ENCODE peak calls at places on chromosomes 3 and 15, in seven cellular contexts. One of them, this sample, is unnamed.

GRCh38 chr3:62875103-62876002 is at the start of gene CADPS:
- DNase-seq in GM23338: peak; percentile 78
- DNase-seq in GM13977: no peak
- DNase-seq in left lung: no peak
- DNase-seq in tibial nerve: no peak
- DNase-seq in cardiac muscle cell: no peak
- DNase-seq in foreskin fibroblast: peak; percentile 55
- DNase-seq in this sample: no peak

GRCh38 chr3:74139648-74140047 is 474.8 kb downstream of the CNTN3 start:
- DNase-seq in GM23338: peak; percentile 48
- DNase-seq in tibial nerve: no peak
- DNase-seq in cardiac muscle cell: no peak
- DNase-seq in foreskin fibroblast: peak; percentile 25
- DNase-seq in GM13977: no peak
- DNase-seq in left lung: no peak
- DNase-seq in this sample: no peak

GRCh38 chr3:159844801-159845261 is 143.8 kb upstream of the IL12A start:
- DNase-seq in foreskin fibroblast: no peak
- DNase-seq in cardiac muscle cell: no peak
- DNase-seq in left lung: no peak
- DNase-seq in GM13977: no peak
- DNase-seq in GM23338: no peak
- DNase-seq in tibial nerve: no peak
- DNase-seq in this sample: no peak

GRCh38 chr3:53174346-53175250 is 13.6 kb downstream of the PRKCD start:
- DNase-seq in GM13977: peak; percentile 69
- DNase-seq in cardiac muscle cell: no peak
- DNase-seq in tibial nerve: no peak
- DNase-seq in GM23338: no peak
- DNase-seq in left lung: no peak
- DNase-seq in foreskin fibroblast: no peak
- DNase-seq in this sample: no peak

GRCh38 chr15:66834863-66835557 is 133.0 kb downstream of the SMAD6 start:
- DNase-seq in GM23338: peak; percentile 82
- DNase-seq in GM13977: no peak
- DNase-seq in left lung: peak; percentile 55
- DNase-seq in foreskin fibroblast: no peak
- DNase-seq in tibial nerve: no peak
- DNase-seq in cardiac muscle cell: no peak
- DNase-seq in this sample: no peak

GRCh38 chr3:15262021-15262420 is 56.0 kb downstream of the CAPN7 start:
- DNase-seq in GM23338: no peak
- DNase-seq in GM13977: no peak
- DNase-seq in tibial nerve: no peak
- DNase-seq in cardiac muscle cell: no peak
- DNase-seq in left lung: no peak
- DNase-seq in foreskin fibroblast: no peak
- DNase-seq in this sample: no peak

GRCh38 chr3:115931581-115931980 is 308.3 kb downstream of the GAP43 start:
- DNase-seq in cardiac muscle cell: no peak
- DNase-seq in GM13977: no peak
- DNase-seq in foreskin fibroblast: peak; percentile 13
- DNase-seq in tibial nerve: no peak
- DNase-seq in left lung: no peak
- DNase-seq in GM23338: no peak
- DNase-seq in this sample: no peak

GRCh38 chr15:51931638-51932037 is 39.9 kb downstream of the LEO1 start:
- DNase-seq in cardiac muscle cell: no peak
- DNase-seq in tibial nerve: no peak
- DNase-seq in GM13977: no peak
- DNase-seq in GM23338: no peak
- DNase-seq in left lung: no peak
- DNase-seq in foreskin fibroblast: peak; percentile 84
- DNase-seq in this sample: no peak

GRCh38 chr15:67124911-67125588 is 59.6 kb downstream of the SMAD3 start:
- DNase-seq in foreskin fibroblast: no peak
- DNase-seq in cardiac muscle cell: no peak
- DNase-seq in left lung: no peak
- DNase-seq in GM23338: no peak
- DNase-seq in GM13977: no peak
- DNase-seq in tibial nerve: no peak
- DNase-seq in this sample: no peak

GRCh38 chr3:13896473-13897154 is 16.7 kb upstream of the WNT7A start:
- DNase-seq in GM13977: peak; percentile 65
- DNase-seq in left lung: no peak
- DNase-seq in foreskin fibroblast: peak; percentile 72
- DNase-seq in GM23338: peak; percentile 92
- DNase-seq in tibial nerve: no peak
- DNase-seq in cardiac muscle cell: peak; percentile 78
- DNase-seq in this sample: no peak

GRCh38 chr3:47421741-47422649 is 41.2 kb downstream of the PTPN23 start:
- DNase-seq in GM23338: no peak
- DNase-seq in GM13977: peak; percentile 56
- DNase-seq in cardiac muscle cell: peak; percentile 25
- DNase-seq in tibial nerve: no peak
- DNase-seq in left lung: no peak
- DNase-seq in foreskin fibroblast: peak; percentile 59
- DNase-seq in this sample: no peak

GRCh38 chr3:186600896-186601295 is 12.0 kb upstream of the AHSG start:
- DNase-seq in cardiac muscle cell: no peak
- DNase-seq in GM23338: no peak
- DNase-seq in tibial nerve: no peak
- DNase-seq in left lung: no peak
- DNase-seq in GM13977: no peak
- DNase-seq in foreskin fibroblast: no peak
- DNase-seq in this sample: no peak

GRCh38 chr3:53255360-53255774 is 455 bp downstream of the TKT start:
- DNase-seq in cardiac muscle cell: peak; percentile 29
- DNase-seq in foreskin fibroblast: peak; percentile 51
- DNase-seq in GM13977: peak; percentile 71
- DNase-seq in GM23338: no peak
- DNase-seq in left lung: no peak
- DNase-seq in tibial nerve: no peak
- DNase-seq in this sample: no peak

GRCh38 chr15:43511012-43511885 is 6.2 kb upstream of the MAP1A start:
- DNase-seq in GM13977: no peak
- DNase-seq in tibial nerve: no peak
- DNase-seq in foreskin fibroblast: peak; percentile 66
- DNase-seq in left lung: no peak
- DNase-seq in GM23338: peak; percentile 70
- DNase-seq in cardiac muscle cell: no peak
- DNase-seq in this sample: no peak

GRCh38 chr3:59496250-59496649 is 446.4 kb upstream of the CFAP20DC start:
- DNase-seq in tibial nerve: no peak
- DNase-seq in GM23338: no peak
- DNase-seq in GM13977: no peak
- DNase-seq in foreskin fibroblast: no peak
- DNase-seq in cardiac muscle cell: no peak
- DNase-seq in left lung: no peak
- DNase-seq in this sample: no peak

GRCh38 chr15:44550734-44551133 is 13.8 kb downstream of the EIF3J start:
- DNase-seq in GM23338: no peak
- DNase-seq in foreskin fibroblast: no peak
- DNase-seq in cardiac muscle cell: no peak
- DNase-seq in GM13977: no peak
- DNase-seq in left lung: no peak
- DNase-seq in tibial nerve: no peak
- DNase-seq in this sample: no peak

GRCh38 chr15:44545934-44546802 is 9.2 kb downstream of the EIF3J start:
- DNase-seq in foreskin fibroblast: peak; percentile 69
- DNase-seq in GM23338: peak; percentile 52
- DNase-seq in GM13977: peak; percentile 53
- DNase-seq in left lung: no peak
- DNase-seq in cardiac muscle cell: no peak
- DNase-seq in tibial nerve: no peak
- DNase-seq in this sample: no peak

GRCh38 chr15:44554934-44555723 is 18.2 kb downstream of the EIF3J start:
- DNase-seq in GM13977: no peak
- DNase-seq in cardiac muscle cell: no peak
- DNase-seq in left lung: no peak
- DNase-seq in foreskin fibroblast: no peak
- DNase-seq in tibial nerve: no peak
- DNase-seq in GM23338: no peak
- DNase-seq in this sample: no peak

GRCh38 chr15:44550256-44550655 is 13.3 kb downstream of the EIF3J start:
- DNase-seq in tibial nerve: no peak
- DNase-seq in cardiac muscle cell: peak; percentile 58
- DNase-seq in GM13977: no peak
- DNase-seq in left lung: no peak
- DNase-seq in foreskin fibroblast: peak; percentile 44
- DNase-seq in GM23338: no peak
- DNase-seq in this sample: no peak
- TF ChIP-seq CTCF in tibial nerve: peak; percentile 14
- TF ChIP-seq CTCF in cardiac muscle cell: peak; percentile 42
- TF ChIP-seq CTCF in GM13977: no peak
- TF ChIP-seq CTCF in left lung: peak; percentile 9
- TF ChIP-seq CTCF in foreskin fibroblast: peak; percentile 24
- TF ChIP-seq CTCF in GM23338: peak; percentile 57
- TF ChIP-seq CTCF in this sample: peak; percentile 33

GRCh38 chr3:114214542-114215341 is 22.6 kb downstream of the ZNF80 start:
- DNase-seq in GM23338: peak; percentile 70
- DNase-seq in tibial nerve: no peak
- DNase-seq in cardiac muscle cell: no peak
- DNase-seq in left lung: no peak
- DNase-seq in GM13977: peak; percentile 13
- DNase-seq in foreskin fibroblast: no peak
- DNase-seq in this sample: no peak

GRCh38 chr3:114212646-114213045 is 24.7 kb downstream of the ZNF80 start:
- DNase-seq in GM23338: no peak
- DNase-seq in GM13977: no peak
- DNase-seq in foreskin fibroblast: peak; percentile 17
- DNase-seq in tibial nerve: no peak
- DNase-seq in cardiac muscle cell: no peak
- DNase-seq in left lung: no peak
- DNase-seq in this sample: no peak

GRCh38 chr3:114213262-114213668 is 24.1 kb downstream of the ZNF80 start:
- DNase-seq in GM23338: no peak
- DNase-seq in tibial nerve: no peak
- DNase-seq in GM13977: no peak
- DNase-seq in left lung: no peak
- DNase-seq in foreskin fibroblast: peak; percentile 86
- DNase-seq in cardiac muscle cell: peak; percentile 48
- DNase-seq in this sample: no peak

GRCh38 chr3:114216186-114216970 is 21.0 kb downstream of the ZNF80 start:
- DNase-seq in left lung: no peak
- DNase-seq in foreskin fibroblast: peak; percentile 84
- DNase-seq in tibial nerve: no peak
- DNase-seq in cardiac muscle cell: peak; percentile 31
- DNase-seq in GM13977: no peak
- DNase-seq in GM23338: no peak
- DNase-seq in this sample: no peak

DNA sequence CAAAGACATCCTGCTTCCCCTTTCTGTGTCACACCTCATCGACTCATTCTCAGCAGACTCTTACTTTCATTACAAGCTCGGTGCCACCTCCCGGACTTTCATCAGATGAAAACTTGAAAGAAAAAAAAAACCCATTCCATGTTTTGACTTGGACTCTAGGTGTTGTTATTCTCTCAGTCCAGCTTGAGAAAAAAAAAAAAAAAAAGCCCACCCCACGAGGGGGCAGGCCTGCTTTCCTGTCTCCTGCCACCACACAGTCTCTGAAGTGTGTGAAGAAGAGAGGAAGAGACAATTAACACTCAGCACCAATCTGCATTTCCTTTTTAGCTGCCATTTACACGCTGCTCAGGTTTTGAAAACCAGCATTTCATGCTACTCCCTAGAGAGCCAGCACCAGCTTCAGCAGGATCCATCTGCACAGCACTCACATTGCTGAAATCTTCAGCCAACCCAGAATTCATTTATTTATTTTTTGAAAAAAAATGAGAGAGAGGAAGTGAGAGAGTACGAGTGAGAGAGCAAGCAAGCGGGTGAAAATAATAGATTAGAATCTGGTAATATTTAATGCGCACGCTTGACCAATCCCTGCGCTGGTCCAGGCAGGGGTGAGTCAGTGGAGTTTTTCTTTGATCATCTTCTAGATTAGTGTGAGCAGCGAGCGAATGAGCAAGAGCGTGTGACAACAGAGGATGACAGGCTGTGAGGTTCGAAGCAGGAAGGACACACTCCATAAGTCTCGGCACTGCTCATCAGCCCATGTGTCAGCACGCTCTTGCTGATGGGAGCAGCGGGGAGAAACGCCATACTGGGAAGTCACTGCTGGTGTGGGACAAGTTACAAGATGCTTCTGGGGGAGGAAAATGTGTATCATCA is 23.5 kb downstream of the ZNF80 start:
- DNase-seq in cardiac muscle cell: peak; percentile 60
- DNase-seq in foreskin fibroblast: peak; percentile 96
- DNase-seq in tibial nerve: no peak
- DNase-seq in left lung: no peak
- DNase-seq in GM13977: peak; percentile 54
- DNase-seq in GM23338: peak; percentile 56
- DNase-seq in this sample: no peak
- TF ChIP-seq CTCF in cardiac muscle cell: peak; percentile 8
- TF ChIP-seq CTCF in foreskin fibroblast: no peak
- TF ChIP-seq CTCF in tibial nerve: no peak
- TF ChIP-seq CTCF in left lung: no peak
- TF ChIP-seq CTCF in GM13977: peak; percentile 11
- TF ChIP-seq CTCF in GM23338: peak; percentile 29
- TF ChIP-seq CTCF in this sample: no peak

DNA sequence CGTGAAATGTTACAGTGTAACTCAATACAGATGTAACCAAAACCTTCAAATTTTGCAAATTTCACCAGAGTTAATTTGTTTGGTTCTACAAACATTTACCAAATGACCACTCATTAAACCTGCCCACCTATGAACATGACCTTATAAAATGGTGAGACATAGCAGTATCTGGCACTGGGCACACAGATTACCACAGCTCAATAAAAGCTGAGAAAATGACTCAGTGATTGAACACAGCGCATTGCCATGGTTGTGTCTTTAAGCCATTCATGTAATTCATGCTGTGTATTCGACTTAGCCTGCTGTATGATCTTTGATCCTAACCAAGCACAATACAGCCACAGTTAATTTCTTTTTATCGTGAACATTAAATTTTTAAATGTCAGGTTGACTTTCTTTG is 11.3 kb downstream of the PPARG start:
- DNase-seq in tibial nerve: no peak
- DNase-seq in left lung: no peak
- DNase-seq in foreskin fibroblast: peak; percentile 31
- DNase-seq in GM23338: no peak
- DNase-seq in GM13977: no peak
- DNase-seq in cardiac muscle cell: no peak
- DNase-seq in this sample: no peak
- TF ChIP-seq CTCF in tibial nerve: no peak
- TF ChIP-seq CTCF in left lung: no peak
- TF ChIP-seq CTCF in foreskin fibroblast: no peak
- TF ChIP-seq CTCF in GM23338: no peak
- TF ChIP-seq CTCF in GM13977: no peak
- TF ChIP-seq CTCF in cardiac muscle cell: no peak
- TF ChIP-seq CTCF in this sample: no peak

DNA sequence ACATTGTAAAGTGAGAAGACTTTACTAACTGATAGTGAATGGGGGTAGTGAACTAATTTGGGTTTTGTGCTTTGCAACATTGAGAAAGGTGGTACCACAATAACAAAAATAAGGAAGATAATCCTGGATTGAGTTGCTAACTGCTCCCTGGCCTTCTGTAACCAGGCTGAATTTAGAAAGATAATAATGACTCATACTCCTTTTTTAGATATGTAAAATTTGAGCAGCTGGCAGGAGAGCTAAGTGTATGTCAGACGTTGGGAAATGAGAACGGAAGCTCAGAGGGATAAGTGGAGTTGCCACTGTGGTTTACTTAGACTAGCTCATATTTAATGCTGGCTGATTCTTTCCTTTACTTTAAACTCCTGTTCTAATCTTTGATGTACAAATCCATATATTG is 17.1 kb downstream of the TCAIM start:
- DNase-seq in foreskin fibroblast: peak; percentile 83
- DNase-seq in tibial nerve: no peak
- DNase-seq in cardiac muscle cell: peak; percentile 90
- DNase-seq in GM13977: no peak
- DNase-seq in left lung: no peak
- DNase-seq in GM23338: no peak
- DNase-seq in this sample: no peak
- TF ChIP-seq CTCF in foreskin fibroblast: no peak
- TF ChIP-seq CTCF in tibial nerve: no peak
- TF ChIP-seq CTCF in cardiac muscle cell: no peak
- TF ChIP-seq CTCF in GM13977: no peak
- TF ChIP-seq CTCF in left lung: no peak
- TF ChIP-seq CTCF in GM23338: no peak
- TF ChIP-seq CTCF in this sample: no peak